ENCODE peak calls at places on chromosomes 6 and 20, in ten cellular contexts. One of them, this sample, is unnamed.

GRCh38 chr6:118598324-118598723 is 50.2 kb downstream of the PLN start:
- DNase-seq in DND-41: no peak
- DNase-seq in HS-27A: no peak
- DNase-seq in EH: no peak
- DNase-seq in astrocyte of the spinal cord: no peak
- DNase-seq in RCC 7860: no peak
- DNase-seq in activated T-helper 1 cell treated with Interleukin-2 at 50 U/mL for 16 hours: no peak
- DNase-seq in RWPE1: no peak
- DNase-seq in AG09309: no peak
- DNase-seq in bronchial epithelial cell: no peak
- DNase-seq in this sample: no peak

GRCh38 chr20:55782861-55783260 is 222.5 kb downstream of the CBLN4 start:
- DNase-seq in DND-41: no peak
- DNase-seq in HS-27A: no peak
- DNase-seq in EH: no peak
- DNase-seq in astrocyte of the spinal cord: no peak
- DNase-seq in RCC 7860: no peak
- DNase-seq in activated T-helper 1 cell treated with Interleukin-2 at 50 U/mL for 16 hours: no peak
- DNase-seq in RWPE1: no peak
- DNase-seq in AG09309: no peak
- DNase-seq in bronchial epithelial cell: no peak
- DNase-seq in this sample: no peak

GRCh38 chr6:1390805-1391511 is 1.6 kb downstream of the FOXF2 start:
- DNase-seq in DND-41: no peak
- DNase-seq in HS-27A: no peak
- DNase-seq in EH: peak; percentile 67
- DNase-seq in astrocyte of the spinal cord: no peak
- DNase-seq in RCC 7860: no peak
- DNase-seq in activated T-helper 1 cell treated with Interleukin-2 at 50 U/mL for 16 hours: no peak
- DNase-seq in RWPE1: no peak
- DNase-seq in AG09309: no peak
- DNase-seq in bronchial epithelial cell: no peak
- DNase-seq in this sample: no peak

GRCh38 chr6:4521070-4521469 is 255.1 kb upstream of the CDYL start:
- DNase-seq in DND-41: no peak
- DNase-seq in HS-27A: no peak
- DNase-seq in EH: no peak
- DNase-seq in astrocyte of the spinal cord: no peak
- DNase-seq in RCC 7860: no peak
- DNase-seq in activated T-helper 1 cell treated with Interleukin-2 at 50 U/mL for 16 hours: no peak
- DNase-seq in RWPE1: no peak
- DNase-seq in AG09309: no peak
- DNase-seq in bronchial epithelial cell: no peak
- DNase-seq in this sample: no peak

GRCh38 chr6:92690997-92691599 is 728.3 kb downstream of the EPHA7 start:
- DNase-seq in DND-41: no peak
- DNase-seq in HS-27A: no peak
- DNase-seq in EH: no peak
- DNase-seq in astrocyte of the spinal cord: peak; percentile 22
- DNase-seq in RCC 7860: no peak
- DNase-seq in activated T-helper 1 cell treated with Interleukin-2 at 50 U/mL for 16 hours: no peak
- DNase-seq in RWPE1: no peak
- DNase-seq in AG09309: no peak
- DNase-seq in bronchial epithelial cell: peak; percentile 64
- DNase-seq in this sample: no peak

GRCh38 chr6:169853196-169854082 is 102.0 kb downstream of the ERMARD start:
- DNase-seq in DND-41: no peak
- DNase-seq in HS-27A: no peak
- DNase-seq in EH: no peak
- DNase-seq in astrocyte of the spinal cord: no peak
- DNase-seq in RCC 7860: no peak
- DNase-seq in activated T-helper 1 cell treated with Interleukin-2 at 50 U/mL for 16 hours: no peak
- DNase-seq in RWPE1: no peak
- DNase-seq in AG09309: no peak
- DNase-seq in bronchial epithelial cell: no peak
- DNase-seq in this sample: no peak

GRCh38 chr20:37411408-37412306 is 65.7 kb downstream of the SRC start:
- DNase-seq in DND-41: peak; percentile 58
- DNase-seq in HS-27A: no peak
- DNase-seq in EH: peak; percentile 40
- DNase-seq in astrocyte of the spinal cord: no peak
- DNase-seq in RCC 7860: no peak
- DNase-seq in activated T-helper 1 cell treated with Interleukin-2 at 50 U/mL for 16 hours: no peak
- DNase-seq in RWPE1: no peak
- DNase-seq in AG09309: no peak
- DNase-seq in bronchial epithelial cell: no peak
- DNase-seq in this sample: no peak

GRCh38 chr6:118999494-118999893 is 64.5 kb upstream of the MCM9 start:
- DNase-seq in DND-41: no peak
- DNase-seq in HS-27A: no peak
- DNase-seq in EH: no peak
- DNase-seq in astrocyte of the spinal cord: no peak
- DNase-seq in RCC 7860: no peak
- DNase-seq in activated T-helper 1 cell treated with Interleukin-2 at 50 U/mL for 16 hours: no peak
- DNase-seq in RWPE1: no peak
- DNase-seq in AG09309: no peak
- DNase-seq in bronchial epithelial cell: no peak
- DNase-seq in this sample: no peak

GRCh38 chr20:25394996-25395395 is 4.4 kb upstream of the ABHD12 start:
- DNase-seq in DND-41: no peak
- DNase-seq in HS-27A: no peak
- DNase-seq in EH: no peak
- DNase-seq in astrocyte of the spinal cord: no peak
- DNase-seq in RCC 7860: no peak
- DNase-seq in activated T-helper 1 cell treated with Interleukin-2 at 50 U/mL for 16 hours: no peak
- DNase-seq in RWPE1: no peak
- DNase-seq in AG09309: no peak
- DNase-seq in bronchial epithelial cell: no peak
- DNase-seq in this sample: no peak

This sample was measured in G401.